ENCODE peak calls at places on chromosomes 2 and 18, in ten cellular contexts. V is stimulated activated naive B cell treated with anti-CD40 and anti-IgM and Interleukin-4, amounts not matched to agents 10 μg/mL and 1 μg/mL and 100 μg/mL, for 72 hours; W is B cell; I is trophoblast cell; T is NCI-H226; E is IMR-90; R is GOT3; Q is adrenal gland; D is NCI-H1436; Z is T-helper 17 cell. O is an unnamed sample.

GRCh38 chr2:113083311-113083710 is 15.5 kb downstream of the IL1F10 start:
- DNase-seq in Q (no peak), I (peak), E (no peak), W (no peak), R (no peak), D (no peak), T (no peak), V (no peak), Z (no peak), O (no peak)

GRCh38 chr2:101306410-101306809 is 2.1 kb downstream of the RNF149 start:
- DNase-seq in R (no peak), V (no peak), T (peak), Z (no peak), D (no peak), E (no peak), Q (no peak), I (peak), W (no peak), O (no peak)

GRCh38 chr2:27025861-27026851 is 6.6 kb upstream of the TMEM214 start:
- DNase-seq in W (no peak), Q (no peak), V (no peak), I (no peak), E (no peak), D (no peak), T (no peak), Z (no peak), R (no peak), O (no peak)

GRCh38 chr2:151071382-151071781 is 190.3 kb downstream of the RBM43 start:
- DNase-seq in E (peak), I (peak), D (peak), Z (no peak), R (no peak), Q (no peak), V (no peak), W (no peak), T (peak), O (no peak)

GRCh38 chr2:189657867-189658266 is 3.4 kb upstream of the ASNSD1 start:
- DNase-seq in Z (no peak), R (no peak), V (no peak), W (no peak), T (peak), Q (peak), E (peak), D (no peak), I (no peak), O (no peak)

GRCh38 chr2:120391905-120392665 is 46.1 kb downstream of the INHBB start:
- DNase-seq in R (no peak), I (no peak), D (no peak), T (no peak), Z (no peak), E (no peak), Q (no peak), W (no peak), V (no peak), O (no peak)

GRCh38 chr2:241802806-241803318 is 6.1 kb upstream of the NEU4 start:
- DNase-seq in R (no peak), I (no peak), T (no peak), E (no peak), Z (no peak), W (no peak), V (no peak), Q (peak), D (no peak), O (no peak)

GRCh38 chr18:25298853-25299274 is 53.1 kb downstream of the ZNF521 start:
- DNase-seq in I (peak), D (no peak), E (peak), Q (peak), R (no peak), Z (no peak), W (no peak), V (no peak), T (no peak), O (no peak)

GRCh38 chr18:5197032-5197434 is at the start of gene AKAIN1:
- DNase-seq in E (peak), Q (peak), I (peak), V (no peak), Z (no peak), D (no peak), R (no peak), W (no peak), T (no peak), O (no peak)

GRCh38 chr2:16215892-16216554 is 275.7 kb downstream of the MYCN start:
- DNase-seq in Z (no peak), Q (no peak), W (no peak), D (no peak), T (no peak), V (no peak), I (no peak), R (no peak), E (no peak), O (no peak)